ENCODE peak calls at places on chromosomes 12 and 14, in five cellular contexts. U is endothelial cell of umbilical vein, N is BE2C, B is right cardiac atrium, A is psoas muscle. H is an unnamed sample.

GRCh38 chr14:54338696-54339317 is 58.0 kb upstream of the CDKN3 start:
- DNase-seq in U (peak; percentile 78), N (no peak), B (no peak), A (no peak), H (peak; percentile 28)

GRCh38 chr12:82174383-82174782 is 183.8 kb downstream of the CCDC59 start:
- DNase-seq in U (no peak), N (no peak), B (no peak), A (no peak), H (no peak)

GRCh38 chr14:61472801-61473376 is 151.5 kb downstream of the PRKCH start:
- DNase-seq in U (peak; percentile 37), N (no peak), B (no peak), A (no peak), H (peak; percentile 43)

GRCh38 chr12:76375939-76376338 is 27.7 kb upstream of the BBS10 start:
- DNase-seq in U (no peak), N (no peak), B (no peak), A (no peak), H (no peak)

GRCh38 chr12:132094269-132094891 is 49.7 kb downstream of the DDX51 start:
- DNase-seq in U (no peak), N (no peak), B (no peak), A (no peak), H (no peak)

GRCh38 chr14:24659916-24660570 is 26.1 kb upstream of the GZMB start:
- DNase-seq in U (no peak), N (no peak), B (no peak), A (no peak), H (no peak)

GRCh38 chr14:41993687-41994086 is 387.0 kb downstream of the LRFN5 start:
- DNase-seq in U (no peak), N (no peak), B (no peak), A (no peak), H (no peak)

GRCh38 chr14:103059556-103059955 is 2.2 kb upstream of the CDC42BPB start:
- DNase-seq in U (no peak), N (no peak), B (no peak), A (peak; percentile 37), H (no peak)

GRCh38 chr12:58915634-58916033 is 4.7 kb downstream of the LRIG3 start:
- DNase-seq in U (peak; percentile 76), N (no peak), B (no peak), A (no peak), H (peak; percentile 72)

GRCh38 chr12:71195338-71195896 is 37.6 kb upstream of the TSPAN8 start:
- DNase-seq in U (no peak), N (peak; percentile 27), B (no peak), A (no peak), H (peak; percentile 40)

GRCh38 chr12:92543359-92543758 is 159.4 kb upstream of the PLEKHG7 start:
- DNase-seq in U (no peak), N (no peak), B (no peak), A (no peak), H (no peak)

GRCh38 chr12:26119391-26119981 is 5.4 kb downstream of the BHLHE41 start:
- DNase-seq in U (peak; percentile 67), N (peak; percentile 23), B (no peak), A (no peak), H (no peak)

GRCh38 chr12:116066381-116067230 is 210.9 kb downstream of the MED13L start:
- DNase-seq in U (peak; percentile 46), N (peak; percentile 58), B (no peak), A (no peak), H (no peak)

GRCh38 chr14:49918709-49919108 is 25.8 kb downstream of the ARF6 start:
- DNase-seq in U (no peak), N (no peak), B (no peak), A (no peak), H (no peak)

GRCh38 chr12:25549120-25549519 is 4.0 kb downstream of the LMNTD1 start:
- DNase-seq in U (no peak), N (no peak), B (no peak), A (no peak), H (no peak)

GRCh38 chr12:93812616-93813015 is 135.4 kb downstream of the CRADD start:
- DNase-seq in U (no peak), N (no peak), B (no peak), A (no peak), H (no peak)

GRCh38 chr12:102480401-102480800 is at the start of gene IGF1:
- DNase-seq in U (peak; percentile 82), N (no peak), B (no peak), A (no peak), H (no peak)

GRCh38 chr14:73258845-73259611 is 21.7 kb downstream of the PAPLN start:
- DNase-seq in U (no peak), N (no peak), B (no peak), A (no peak), H (no peak)

GRCh38 chr12:93883436-93884154 is 206.4 kb downstream of the CRADD start:
- DNase-seq in U (no peak), N (no peak), B (no peak), A (no peak), H (no peak)

GRCh38 chr14:50619569-50620141 is 48.5 kb downstream of the SAV1 start:
- DNase-seq in U (peak; percentile 70), N (no peak), B (no peak), A (no peak), H (no peak)

GRCh38 chr12:73076760-73077159 is 804.6 kb downstream of the TRHDE start:
- DNase-seq in U (no peak), N (no peak), B (no peak), A (no peak), H (no peak)

GRCh38 chr14:101355284-101355683 is 206.0 kb upstream of the DIO3 start:
- DNase-seq in U (no peak), N (no peak), B (no peak), A (no peak), H (no peak)

GRCh38 chr12:76307083-76307482 is 41.1 kb downstream of the BBS10 start:
- DNase-seq in U (no peak), N (no peak), B (no peak), A (no peak), H (no peak)

GRCh38 chr14:99687284-99688209 is 3.4 kb downstream of the CYP46A1 start:
- DNase-seq in U (no peak), N (no peak), B (no peak), A (no peak), H (no peak)

GRCh38 chr14:97319691-97320090 is 522.5 kb downstream of the VRK1 start:
- DNase-seq in U (no peak), N (no peak), B (no peak), A (no peak), H (no peak)

GRCh38 chr12:113190761-113191160 is 5.2 kb downstream of the RITA1 start:
- DNase-seq in U (peak; percentile 21), N (peak; percentile 87), B (no peak), A (no peak), H (no peak)

GRCh38 chr12:26789731-26790644 is 43.0 kb downstream of the ITPR2 start:
- DNase-seq in U (no peak), N (no peak), B (no peak), A (no peak), H (no peak)

GRCh38 chr12:45727994-45728624 is 1.4 kb upstream of the ARID2 start:
- DNase-seq in U (no peak), N (no peak), B (no peak), A (no peak), H (no peak)

GRCh38 chr12:124768462-124769165 is 95.0 kb downstream of the SCARB1 start:
- DNase-seq in U (no peak), N (no peak), B (no peak), A (no peak), H (no peak)

GRCh38 chr12:109772622-109773321 is 59.1 kb downstream of the FAM222A start:
- DNase-seq in U (no peak), N (no peak), B (no peak), A (peak; percentile 30), H (no peak)

GRCh38 chr14:39168591-39168990 is 1.5 kb downstream of the TRAPPC6B start:
- DNase-seq in U (no peak), N (no peak), B (no peak), A (no peak), H (no peak)
- H3K4me3 ChIP-seq in U (no peak overlapping the region), N (peak overlapping the region; percentile 99), B (peak overlapping the region; percentile 83), A (peak overlapping the region; percentile 86), H (no peak overlapping the region)

DNA sequence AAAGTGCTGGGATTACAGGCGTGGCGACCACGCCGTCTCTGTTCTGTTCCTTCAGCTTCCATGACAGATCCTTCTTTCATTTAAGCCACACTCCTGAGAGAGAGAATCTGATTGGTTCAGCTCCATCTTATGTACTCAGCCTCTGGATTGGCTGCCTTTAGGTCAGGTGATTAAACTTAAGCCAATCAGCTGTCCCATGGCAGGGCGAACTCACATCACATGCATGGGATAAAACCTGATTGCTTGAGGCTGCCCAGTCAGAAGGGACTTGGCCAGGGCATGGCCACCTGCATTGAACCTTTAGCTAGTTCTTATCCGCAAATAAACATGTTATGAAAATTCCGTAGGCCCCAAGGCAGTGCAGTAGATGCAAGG is 274.2 kb downstream of the SUDS3 start:
- DNase-seq in U (no peak), N (no peak), B (no peak), A (no peak), H (no peak)
- H3K4me1 ChIP-seq in U (no peaks in the 10 kb centered on the region), N (no peaks in the 10 kb centered on the region), B (no peaks in the 10 kb centered on the region), A (no peaks in the 10 kb centered on the region), H (no peaks in the 10 kb centered on the region)

DNA sequence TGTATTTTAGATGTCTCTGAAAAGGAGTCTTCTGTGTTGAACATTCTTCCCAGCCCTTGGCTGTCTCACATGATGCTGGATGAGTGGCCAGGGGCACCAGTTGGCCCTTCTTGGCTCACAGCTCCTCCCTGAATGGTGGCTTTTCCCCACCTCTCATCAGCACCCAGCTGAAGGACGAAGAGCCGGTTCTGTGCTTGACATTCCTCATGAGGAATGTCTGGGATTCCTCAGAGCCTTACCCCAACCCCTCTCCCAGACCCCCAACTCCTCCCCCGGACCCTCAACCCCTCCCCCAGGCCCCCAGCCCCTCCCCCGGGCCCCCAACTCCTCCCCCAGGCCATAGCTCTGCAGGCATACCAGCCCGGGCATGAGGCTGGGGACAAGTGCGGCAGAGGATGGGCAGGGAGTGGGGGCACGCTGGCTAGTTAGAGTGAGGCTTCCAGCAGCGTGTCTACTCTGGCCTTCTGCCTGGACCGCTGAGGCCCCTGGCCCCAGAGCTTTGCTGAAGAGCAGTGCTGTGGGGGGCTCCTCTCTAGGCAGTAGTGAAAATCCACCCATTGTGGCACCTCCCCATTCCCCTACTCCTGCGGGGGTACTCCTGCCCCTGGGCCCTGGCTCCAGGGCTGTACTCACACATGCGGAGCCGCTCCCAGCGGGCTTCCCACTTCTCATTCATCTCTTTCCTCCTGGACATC is 64.3 kb downstream of the PLEKHG3 start:
- DNase-seq in U (no peak), N (no peak), B (no peak), A (no peak), H (no peak)
- H3K4me3 ChIP-seq in U (no peak overlapping the region), N (no peak overlapping the region), B (no peak overlapping the region), A (no peak overlapping the region), H (no peak overlapping the region)

GRCh38 chr14:20934148-20934762 is 21.0 kb upstream of the RNASE2 start:
- DNase-seq in U (peak; percentile 5), N (peak; percentile 58), B (peak; percentile 39), A (peak; percentile 53), H (peak; percentile 18)

DNA sequence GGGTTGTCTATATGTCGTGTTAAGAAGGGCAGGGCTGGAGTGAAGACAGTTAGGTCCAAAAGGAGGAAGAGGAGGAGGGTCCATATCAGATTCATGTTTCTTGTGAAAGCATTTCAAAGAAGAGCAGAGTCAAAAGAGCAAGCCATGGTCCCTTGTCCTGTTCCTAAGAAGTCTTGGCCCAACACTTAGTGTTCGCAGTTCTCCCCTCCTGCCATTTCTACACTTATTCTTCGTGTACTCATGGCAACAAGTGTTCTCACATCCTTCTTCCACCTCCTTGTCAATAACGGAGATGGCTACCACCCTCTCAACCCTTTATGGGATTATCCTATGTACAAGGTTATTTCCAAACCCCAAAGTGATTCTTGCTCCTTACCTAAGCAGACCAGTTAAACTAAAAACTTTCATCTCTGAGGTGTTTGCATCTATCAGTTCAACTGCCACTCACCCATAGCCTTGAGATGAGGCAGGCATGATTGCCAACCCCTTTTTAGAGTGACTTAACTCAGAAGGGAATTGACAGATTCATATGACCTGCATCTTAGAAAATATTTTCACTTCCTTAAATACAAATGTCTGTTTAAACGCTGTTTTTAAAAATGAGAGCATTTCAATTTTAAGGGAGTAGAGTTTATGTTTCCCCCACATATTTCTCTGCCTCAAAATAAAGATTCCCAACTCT is 19.8 kb upstream of the RNASE2 start:
- DNase-seq in U (no peak), N (no peak), B (no peak), A (no peak), H (no peak)
- H3K4me1 ChIP-seq in U (no peaks in the 10 kb centered on the region), N (no peaks in the 10 kb centered on the region), B (no peaks in the 10 kb centered on the region), A (no peaks in the 10 kb centered on the region), H (no peaks in the 10 kb centered on the region)